ENCODE peak calls at places on chromosomes 5 and 9, in four cellular contexts. H is astrocyte of the spinal cord, R is cardiac muscle cell, Z is AG04449. B is an unnamed sample.

GRCh38 chr9:70159630-70160029 is 99.1 kb upstream of the SMC5 start:
- DNase-seq in R (no peak), H (peak; percentile 64), Z (no peak), B (no peak)

GRCh38 chr5:133294380-133294779 is 242.6 kb downstream of the HSPA4 start:
- DNase-seq in R (no peak), Z (no peak), H (no peak), B (no peak)

GRCh38 chr5:905139-905642 is 12.5 kb downstream of the TRIP13 start:
- DNase-seq in R (no peak), H (no peak), Z (no peak), B (no peak)

GRCh38 chr9:107755267-107755666 is 265.7 kb upstream of the KLF4 start:
- DNase-seq in Z (peak; percentile 45), H (peak; percentile 67), R (peak; percentile 42), B (no peak)

GRCh38 chr9:136178773-136179075 is 26.2 kb downstream of the LHX3 start:
- DNase-seq in Z (no peak), H (no peak), R (no peak), B (no peak)

GRCh38 chr5:110054240-110054639 is 364.5 kb downstream of the MAN2A1 start:
- DNase-seq in R (peak; percentile 76), Z (no peak), H (peak; percentile 87), B (no peak)

GRCh38 chr5:148937830-148938534 is 111.6 kb downstream of the ADRB2 start:
- DNase-seq in Z (no peak), H (no peak), R (no peak), B (no peak)

GRCh38 chr5:32069396-32069795 is 104.7 kb downstream of the GOLPH3 start:
- DNase-seq in Z (no peak), H (no peak), R (no peak), B (no peak)

GRCh38 chr5:142621227-142621626 is 64.7 kb downstream of the FGF1 start:
- DNase-seq in H (peak; percentile 58), Z (no peak), R (peak; percentile 66), B (no peak)

GRCh38 chr5:2759696-2760461 is 8.4 kb upstream of the IRX2 start:
- DNase-seq in R (no peak), Z (no peak), H (no peak), B (no peak)

GRCh38 chr9:35909274-35909673 is at the start of gene SPAAR:
- DNase-seq in Z (no peak), H (no peak), R (no peak), B (no peak)

GRCh38 chr9:21565137-21565536 is 83.0 kb upstream of the IFNE start:
- DNase-seq in H (peak; percentile 64), R (no peak), Z (no peak), B (no peak)

GRCh38 chr5:88948746-88949600 is 66.0 kb upstream of the MEF2C start:
- DNase-seq in R (no peak), Z (no peak), H (no peak), B (no peak)

GRCh38 chr5:7927466-7928375 is 58.8 kb downstream of the MTRR start:
- DNase-seq in Z (no peak), R (peak; percentile 67), H (peak; percentile 57), B (peak; percentile 28)

GRCh38 chr5:78269088-78269703 is 25.3 kb downstream of the AP3B1 start:
- DNase-seq in H (peak; percentile 28), R (peak; percentile 27), Z (no peak), B (no peak)

GRCh38 chr9:37503736-37504135 is 18.0 kb downstream of the POLR1E start:
- DNase-seq in R (peak; percentile 30), H (no peak), Z (no peak), B (no peak)

GRCh38 chr5:100691085-100691484 is 155.9 kb downstream of the FAM174A start:
- DNase-seq in H (no peak), R (no peak), Z (no peak), B (no peak)

GRCh38 chr5:60488466-60489130 is 211.4 kb downstream of the DEPDC1B start:
- DNase-seq in H (peak; percentile 25), Z (no peak), R (no peak), B (no peak)

GRCh38 chr5:60490597-60491166 is 209.3 kb downstream of the DEPDC1B start:
- DNase-seq in Z (no peak), R (no peak), H (no peak), B (no peak)

GRCh38 chr5:60489856-60490255 is 210.1 kb downstream of the DEPDC1B start:
- DNase-seq in R (no peak), H (no peak), Z (no peak), B (no peak)

GRCh38 chr5:60487885-60488425 is 212.0 kb downstream of the DEPDC1B start:
- DNase-seq in R (no peak), Z (no peak), H (no peak), B (peak; percentile 81)

DNA sequence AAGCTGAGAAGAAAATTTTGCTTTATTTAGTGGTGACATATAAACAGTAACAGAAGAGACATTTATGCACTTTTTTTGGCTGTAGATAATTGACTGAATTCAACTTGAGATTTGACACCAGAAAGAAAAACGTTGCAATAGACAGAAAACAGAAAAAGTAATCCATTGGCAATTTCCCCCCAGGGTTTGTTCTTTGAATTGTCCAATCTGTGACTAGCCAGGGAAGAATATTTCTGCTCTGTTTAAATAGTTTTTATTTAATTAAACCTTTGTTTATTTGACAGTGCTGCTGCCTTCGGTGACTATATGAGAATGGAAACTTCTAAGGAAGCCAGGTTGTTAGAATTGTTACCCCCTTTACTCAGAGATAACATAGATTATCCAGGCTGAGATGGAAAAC is 210.6 kb downstream of the DEPDC1B start:
- DNase-seq in H (no peak), Z (no peak), R (no peak), B (no peak)
- H3K4me3 ChIP-seq in H (no peak overlapping the region), Z (no peak overlapping the region), R (no peak overlapping the region), B (no peak overlapping the region)

GRCh38 chr9:12363439-12363838 is 329.7 kb upstream of the TYRP1 start:
- DNase-seq in Z (no peak), H (no peak), R (no peak), B (no peak)

DNA sequence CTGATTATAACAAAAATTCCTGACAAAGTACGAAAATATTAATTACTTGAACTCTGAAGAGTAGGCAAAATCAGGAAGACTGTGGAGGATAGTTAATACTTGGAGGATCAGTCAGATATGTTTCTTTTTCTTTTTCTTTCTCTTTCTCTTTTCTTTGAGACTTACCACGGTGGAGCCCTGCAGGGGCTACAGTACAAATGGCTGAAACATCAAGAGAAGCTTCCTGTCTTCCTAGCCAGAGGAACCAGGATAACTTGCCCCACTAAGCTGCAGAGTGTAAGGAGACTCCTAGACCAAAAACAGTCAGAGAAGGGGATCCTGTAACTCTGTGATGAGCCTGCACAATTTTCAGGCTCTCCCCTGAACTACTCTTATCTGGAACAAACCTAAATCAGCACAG is 324.6 kb upstream of the TYRP1 start:
- DNase-seq in R (no peak), H (no peak), Z (no peak), B (no peak)
- H3K4me3 ChIP-seq in R (no peak overlapping the region), H (no peak overlapping the region), Z (no peak overlapping the region), B (no peak overlapping the region)

DNA sequence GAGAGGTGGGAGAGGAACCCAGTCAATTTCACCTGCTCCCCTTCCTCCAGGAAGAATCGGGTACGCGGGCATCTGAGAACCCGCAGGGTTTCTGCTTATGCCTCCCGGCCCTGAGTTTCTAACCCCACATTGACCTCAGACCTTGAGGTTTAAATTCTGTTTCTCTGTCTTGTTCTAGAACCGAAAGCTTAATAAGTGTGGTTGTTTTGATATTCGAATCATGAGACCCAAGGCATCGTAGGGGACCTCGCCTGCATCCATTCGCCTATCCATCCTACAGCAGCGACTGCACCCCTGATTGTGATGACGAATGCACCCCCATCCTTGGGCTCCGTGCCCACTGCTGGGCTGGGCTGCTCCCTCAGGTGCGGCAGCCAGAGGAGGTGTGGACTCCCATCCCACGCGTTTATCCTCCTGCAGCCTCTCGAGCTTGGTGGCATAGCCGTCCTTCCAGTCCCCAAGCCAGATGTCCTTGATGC is 80.8 kb upstream of the IER5L start:
- DNase-seq in R (no peak), Z (no peak), H (no peak), B (no peak)
- H3K4me3 ChIP-seq in R (no peak overlapping the region), Z (peak overlapping the region; percentile 48), H (peak overlapping the region; percentile 34), B (no peak overlapping the region)

DNA sequence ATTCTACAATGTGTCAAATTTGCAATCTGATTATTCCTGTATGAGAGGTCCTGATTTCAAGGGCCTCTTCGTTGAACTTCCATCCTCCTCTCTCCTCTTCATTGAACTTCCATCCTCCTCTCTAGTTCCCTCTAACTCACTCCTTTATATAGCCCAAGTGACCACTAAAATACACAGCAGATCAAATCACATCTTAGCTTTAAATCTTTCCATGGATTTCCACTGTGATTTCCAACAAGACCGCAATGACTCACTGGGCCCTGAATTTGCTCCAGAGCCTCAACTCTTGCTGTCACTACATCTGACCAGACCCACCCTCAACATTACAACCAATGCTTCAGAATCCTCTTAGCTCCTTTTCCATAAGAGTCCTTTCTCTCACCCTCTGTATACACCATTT is 59.1 kb upstream of the TMEM252 start:
- DNase-seq in Z (no peak), H (no peak), R (no peak), B (no peak)
- H3K4me3 ChIP-seq in Z (no peak overlapping the region), H (no peak overlapping the region), R (no peak overlapping the region), B (no peak overlapping the region)

GRCh38 chr5:115961413-115962238 is 649 bp upstream of the LVRN start:
- DNase-seq in H (no peak), R (no peak), Z (no peak), B (no peak)
- H3K4me3 ChIP-seq in H (peak overlapping the region; percentile 30), R (peak overlapping the region; percentile 36), Z (peak overlapping the region; percentile 40), B (no peak overlapping the region)

GRCh38 chr9:128503870-128504269 is 649 bp upstream of the GLE1 start:
- DNase-seq in R (peak; percentile 36), Z (no peak), H (no peak), B (no peak)
- H3K4me3 ChIP-seq in R (peak overlapping the region; percentile 80), Z (peak overlapping the region; percentile 99), H (peak overlapping the region; percentile 96), B (peak overlapping the region; percentile 95)

GRCh38 chr9:88531920-88532319 is 3.1 kb upstream of the NXNL2 start:
- DNase-seq in Z (no peak), H (peak; percentile 24), R (no peak), B (no peak)
- H3K4me3 ChIP-seq in Z (peak overlapping the region; percentile 21), H (peak overlapping the region; percentile 23), R (no peak overlapping the region), B (no peak overlapping the region)

B was measured in LNCaP clone FGC.